ENCODE peak calls at places on chromosomes 13 and 19, in six cellular contexts. One of them, this sample, is unnamed.

GRCh38 chr13:42114912-42115311 is 66.5 kb downstream of the DGKH start:
- DNase-seq in T follicular helper cell: no peak
- DNase-seq in GM04504: no peak
- DNase-seq in naive thymus-derived CD8-positive, alpha-beta T cell: no peak
- DNase-seq in activated naive CD8-positive, alpha-beta T cell treated with anti-CD3 and anti-CD28 coated beads, Interleukin-2, amount 50 U/mL, for 24 hours: no peak
- DNase-seq in ecto neural progenitor cell: no peak
- DNase-seq in this sample: no peak

GRCh38 chr13:22861958-22862466 is 318.8 kb upstream of the SGCG start:
- DNase-seq in GM04504: no peak
- DNase-seq in naive thymus-derived CD8-positive, alpha-beta T cell: no peak
- DNase-seq in ecto neural progenitor cell: no peak
- DNase-seq in activated naive CD8-positive, alpha-beta T cell treated with anti-CD3 and anti-CD28 coated beads, Interleukin-2, amount 50 U/mL, for 24 hours: no peak
- DNase-seq in T follicular helper cell: no peak
- DNase-seq in this sample: no peak

GRCh38 chr13:98276486-98276885 is 99.4 kb upstream of the RNF113B start:
- DNase-seq in ecto neural progenitor cell: no peak
- DNase-seq in activated naive CD8-positive, alpha-beta T cell treated with anti-CD3 and anti-CD28 coated beads, Interleukin-2, amount 50 U/mL, for 24 hours: no peak
- DNase-seq in naive thymus-derived CD8-positive, alpha-beta T cell: no peak
- DNase-seq in T follicular helper cell: no peak
- DNase-seq in GM04504: no peak
- DNase-seq in this sample: no peak

GRCh38 chr19:37963190-37963947 is 56.4 kb downstream of the SIPA1L3 start:
- DNase-seq in activated naive CD8-positive, alpha-beta T cell treated with anti-CD3 and anti-CD28 coated beads, Interleukin-2, amount 50 U/mL, for 24 hours: no peak
- DNase-seq in GM04504: peak
- DNase-seq in ecto neural progenitor cell: no peak
- DNase-seq in naive thymus-derived CD8-positive, alpha-beta T cell: no peak
- DNase-seq in T follicular helper cell: no peak
- DNase-seq in this sample: no peak

GRCh38 chr19:50050406-50051223 is 24.8 kb downstream of the ZNF473 start:
- DNase-seq in naive thymus-derived CD8-positive, alpha-beta T cell: peak
- DNase-seq in activated naive CD8-positive, alpha-beta T cell treated with anti-CD3 and anti-CD28 coated beads, Interleukin-2, amount 50 U/mL, for 24 hours: peak
- DNase-seq in T follicular helper cell: peak
- DNase-seq in GM04504: peak
- DNase-seq in ecto neural progenitor cell: peak
- DNase-seq in this sample: peak

GRCh38 chr19:14632286-14632685 is 42.4 kb downstream of the ADGRE3 start:
- DNase-seq in ecto neural progenitor cell: no peak
- DNase-seq in GM04504: no peak
- DNase-seq in activated naive CD8-positive, alpha-beta T cell treated with anti-CD3 and anti-CD28 coated beads, Interleukin-2, amount 50 U/mL, for 24 hours: no peak
- DNase-seq in T follicular helper cell: no peak
- DNase-seq in naive thymus-derived CD8-positive, alpha-beta T cell: no peak
- DNase-seq in this sample: no peak

GRCh38 chr19:45311640-45312039 is 11.0 kb downstream of the CKM start:
- DNase-seq in ecto neural progenitor cell: no peak
- DNase-seq in T follicular helper cell: no peak
- DNase-seq in naive thymus-derived CD8-positive, alpha-beta T cell: no peak
- DNase-seq in activated naive CD8-positive, alpha-beta T cell treated with anti-CD3 and anti-CD28 coated beads, Interleukin-2, amount 50 U/mL, for 24 hours: no peak
- DNase-seq in GM04504: no peak
- DNase-seq in this sample: no peak

GRCh38 chr19:10219678-10220077 is 11.5 kb downstream of the S1PR2 start:
- DNase-seq in T follicular helper cell: peak
- DNase-seq in naive thymus-derived CD8-positive, alpha-beta T cell: no peak
- DNase-seq in activated naive CD8-positive, alpha-beta T cell treated with anti-CD3 and anti-CD28 coated beads, Interleukin-2, amount 50 U/mL, for 24 hours: peak
- DNase-seq in GM04504: no peak
- DNase-seq in ecto neural progenitor cell: no peak
- DNase-seq in this sample: no peak

GRCh38 chr13:33968520-33969507 is 150.9 kb downstream of the RFC3 start:
- DNase-seq in naive thymus-derived CD8-positive, alpha-beta T cell: no peak
- DNase-seq in ecto neural progenitor cell: no peak
- DNase-seq in activated naive CD8-positive, alpha-beta T cell treated with anti-CD3 and anti-CD28 coated beads, Interleukin-2, amount 50 U/mL, for 24 hours: no peak
- DNase-seq in GM04504: no peak
- DNase-seq in T follicular helper cell: no peak
- DNase-seq in this sample: no peak

GRCh38 chr13:75236774-75237173 is 245.2 kb downstream of the TBC1D4 start:
- DNase-seq in GM04504: no peak
- DNase-seq in ecto neural progenitor cell: no peak
- DNase-seq in naive thymus-derived CD8-positive, alpha-beta T cell: no peak
- DNase-seq in T follicular helper cell: no peak
- DNase-seq in activated naive CD8-positive, alpha-beta T cell treated with anti-CD3 and anti-CD28 coated beads, Interleukin-2, amount 50 U/mL, for 24 hours: no peak
- DNase-seq in this sample: no peak

GRCh38 chr19:50290775-50291174 is 38.4 kb downstream of the KCNC3 start:
- DNase-seq in activated naive CD8-positive, alpha-beta T cell treated with anti-CD3 and anti-CD28 coated beads, Interleukin-2, amount 50 U/mL, for 24 hours: no peak
- DNase-seq in ecto neural progenitor cell: no peak
- DNase-seq in naive thymus-derived CD8-positive, alpha-beta T cell: no peak
- DNase-seq in T follicular helper cell: no peak
- DNase-seq in GM04504: no peak
- DNase-seq in this sample: no peak

GRCh38 chr19:2460245-2460644 is 3.5 kb upstream of the LMNB2 start:
- DNase-seq in T follicular helper cell: no peak
- DNase-seq in activated naive CD8-positive, alpha-beta T cell treated with anti-CD3 and anti-CD28 coated beads, Interleukin-2, amount 50 U/mL, for 24 hours: no peak
- DNase-seq in naive thymus-derived CD8-positive, alpha-beta T cell: no peak
- DNase-seq in GM04504: no peak
- DNase-seq in ecto neural progenitor cell: no peak
- DNase-seq in this sample: no peak

This sample was measured in stimulated activated naive CD4-positive, alpha-beta T cell.